ENCODE peak calls at places on chromosomes 5 and 9, in ten cellular contexts. One of them, this sample, is unnamed.

GRCh38 chr5:96851312-96852062 is 24.8 kb upstream of the ERAP2 start:
- DNase-seq in ovary: no peak
- DNase-seq in AG09319: no peak
- DNase-seq in Calu3: no peak
- DNase-seq in psoas muscle: no peak
- DNase-seq in nephron progenitor cell: no peak
- DNase-seq in HCT116: no peak
- DNase-seq in foreskin keratinocyte: no peak
- DNase-seq in HFFc6: no peak
- DNase-seq in HepG2: no peak
- DNase-seq in this sample: no peak

GRCh38 chr5:79727722-79728355 is 38.2 kb downstream of the CMYA5 start:
- DNase-seq in HCT116: no peak
- DNase-seq in Calu3: no peak
- DNase-seq in HFFc6: no peak
- DNase-seq in nephron progenitor cell: no peak
- DNase-seq in psoas muscle: peak; percentile 61
- DNase-seq in HepG2: no peak
- DNase-seq in ovary: no peak
- DNase-seq in foreskin keratinocyte: peak; percentile 33
- DNase-seq in AG09319: no peak
- DNase-seq in this sample: no peak

GRCh38 chr9:93309889-93310425 is 126.0 kb downstream of the WNK2 start:
- DNase-seq in psoas muscle: no peak
- DNase-seq in HFFc6: no peak
- DNase-seq in AG09319: no peak
- DNase-seq in ovary: no peak
- DNase-seq in HCT116: no peak
- DNase-seq in foreskin keratinocyte: no peak
- DNase-seq in HepG2: no peak
- DNase-seq in Calu3: no peak
- DNase-seq in nephron progenitor cell: no peak
- DNase-seq in this sample: no peak

GRCh38 chr5:163534476-163535172 is 29.2 kb downstream of the MAT2B start:
- DNase-seq in HCT116: no peak
- DNase-seq in HFFc6: no peak
- DNase-seq in foreskin keratinocyte: no peak
- DNase-seq in Calu3: no peak
- DNase-seq in nephron progenitor cell: no peak
- DNase-seq in psoas muscle: no peak
- DNase-seq in AG09319: no peak
- DNase-seq in ovary: no peak
- DNase-seq in HepG2: no peak
- DNase-seq in this sample: no peak

GRCh38 chr5:157431544-157432200 is 28.3 kb upstream of the NIPAL4 start:
- DNase-seq in AG09319: peak; percentile 23
- DNase-seq in HCT116: peak; percentile 38
- DNase-seq in HepG2: peak; percentile 34
- DNase-seq in ovary: no peak
- DNase-seq in HFFc6: peak; percentile 72
- DNase-seq in foreskin keratinocyte: peak; percentile 22
- DNase-seq in psoas muscle: no peak
- DNase-seq in Calu3: peak; percentile 52
- DNase-seq in nephron progenitor cell: no peak
- DNase-seq in this sample: peak; percentile 71

GRCh38 chr5:55227738-55228430 is 769 bp upstream of the MCIDAS start:
- DNase-seq in AG09319: no peak
- DNase-seq in psoas muscle: no peak
- DNase-seq in HCT116: no peak
- DNase-seq in HepG2: no peak
- DNase-seq in nephron progenitor cell: no peak
- DNase-seq in HFFc6: no peak
- DNase-seq in ovary: no peak
- DNase-seq in foreskin keratinocyte: no peak
- DNase-seq in Calu3: no peak
- DNase-seq in this sample: no peak

GRCh38 chr9:136847827-136848392 is 1.3 kb upstream of the PHPT1 start:
- DNase-seq in ovary: no peak
- DNase-seq in Calu3: peak; percentile 86
- DNase-seq in nephron progenitor cell: peak; percentile 88
- DNase-seq in AG09319: peak; percentile 46
- DNase-seq in HFFc6: peak; percentile 68
- DNase-seq in psoas muscle: peak; percentile 92
- DNase-seq in foreskin keratinocyte: peak; percentile 46
- DNase-seq in HCT116: peak; percentile 67
- DNase-seq in HepG2: peak; percentile 72
- DNase-seq in this sample: peak; percentile 83

GRCh38 chr9:88577256-88577655 is 42.3 kb downstream of the NXNL2 start:
- DNase-seq in HFFc6: no peak
- DNase-seq in Calu3: no peak
- DNase-seq in nephron progenitor cell: no peak
- DNase-seq in foreskin keratinocyte: no peak
- DNase-seq in HCT116: no peak
- DNase-seq in AG09319: no peak
- DNase-seq in HepG2: no peak
- DNase-seq in psoas muscle: no peak
- DNase-seq in ovary: no peak
- DNase-seq in this sample: no peak

GRCh38 chr9:121499427-121500164 is at the start of gene GGTA1:
- DNase-seq in psoas muscle: peak; percentile 78
- DNase-seq in AG09319: no peak
- DNase-seq in HFFc6: peak; percentile 16
- DNase-seq in foreskin keratinocyte: no peak
- DNase-seq in HCT116: no peak
- DNase-seq in Calu3: peak; percentile 14
- DNase-seq in HepG2: no peak
- DNase-seq in nephron progenitor cell: peak; percentile 72
- DNase-seq in ovary: peak; percentile 58
- DNase-seq in this sample: peak; percentile 37

GRCh38 chr5:134554319-134555222 is 29.1 kb downstream of the JADE2 start:
- DNase-seq in HFFc6: peak; percentile 100
- DNase-seq in psoas muscle: peak; percentile 75
- DNase-seq in Calu3: peak; percentile 55
- DNase-seq in HepG2: no peak
- DNase-seq in ovary: peak; percentile 64
- DNase-seq in nephron progenitor cell: no peak
- DNase-seq in HCT116: no peak
- DNase-seq in foreskin keratinocyte: no peak
- DNase-seq in AG09319: peak; percentile 74
- DNase-seq in this sample: peak; percentile 64

GRCh38 chr9:83423815-83424707 is 114.1 kb downstream of the FRMD3 start:
- DNase-seq in HCT116: no peak
- DNase-seq in Calu3: no peak
- DNase-seq in nephron progenitor cell: no peak
- DNase-seq in AG09319: no peak
- DNase-seq in ovary: no peak
- DNase-seq in foreskin keratinocyte: no peak
- DNase-seq in HepG2: peak; percentile 94
- DNase-seq in HFFc6: no peak
- DNase-seq in psoas muscle: no peak
- DNase-seq in this sample: no peak

GRCh38 chr9:119968837-119969707 is 599.8 kb upstream of the BRINP1 start:
- DNase-seq in HFFc6: peak; percentile 62
- DNase-seq in AG09319: peak; percentile 62
- DNase-seq in Calu3: peak; percentile 65
- DNase-seq in HepG2: peak; percentile 28
- DNase-seq in foreskin keratinocyte: no peak
- DNase-seq in ovary: peak; percentile 72
- DNase-seq in psoas muscle: peak; percentile 85
- DNase-seq in HCT116: peak; percentile 16
- DNase-seq in nephron progenitor cell: peak; percentile 85
- DNase-seq in this sample: peak; percentile 63

GRCh38 chr5:176360894-176361436 is 599 bp downstream of the KIAA1191 start:
- DNase-seq in HFFc6: no peak
- DNase-seq in Calu3: peak; percentile 27
- DNase-seq in HepG2: no peak
- DNase-seq in nephron progenitor cell: no peak
- DNase-seq in AG09319: no peak
- DNase-seq in ovary: no peak
- DNase-seq in foreskin keratinocyte: peak; percentile 0
- DNase-seq in psoas muscle: no peak
- DNase-seq in HCT116: no peak
- DNase-seq in this sample: no peak

GRCh38 chr9:130692365-130692764 is 1.2 kb upstream of the EXOSC2 start:
- DNase-seq in ovary: peak; percentile 43
- DNase-seq in HepG2: no peak
- DNase-seq in nephron progenitor cell: peak; percentile 85
- DNase-seq in Calu3: no peak
- DNase-seq in AG09319: no peak
- DNase-seq in psoas muscle: peak; percentile 66
- DNase-seq in HFFc6: no peak
- DNase-seq in foreskin keratinocyte: no peak
- DNase-seq in HCT116: no peak
- DNase-seq in this sample: peak; percentile 40
- TF ChIP-seq CTCF in ovary: no peak
- TF ChIP-seq CTCF in HepG2: peak; percentile 27
- TF ChIP-seq CTCF in nephron progenitor cell: peak; percentile 63
- TF ChIP-seq CTCF in Calu3: no peak
- TF ChIP-seq CTCF in AG09319: no peak
- TF ChIP-seq CTCF in psoas muscle: no peak
- TF ChIP-seq CTCF in HFFc6: peak; percentile 46
- TF ChIP-seq CTCF in foreskin keratinocyte: peak; percentile 35
- TF ChIP-seq CTCF in HCT116: peak; percentile 30
- TF ChIP-seq CTCF in this sample: peak; percentile 49

GRCh38 chr9:105307731-105308130 is 63.3 kb downstream of the SLC44A1 start:
- DNase-seq in AG09319: no peak
- DNase-seq in HepG2: no peak
- DNase-seq in Calu3: no peak
- DNase-seq in ovary: no peak
- DNase-seq in foreskin keratinocyte: no peak
- DNase-seq in nephron progenitor cell: no peak
- DNase-seq in HFFc6: no peak
- DNase-seq in HCT116: no peak
- DNase-seq in psoas muscle: no peak
- DNase-seq in this sample: no peak
- TF ChIP-seq CTCF in AG09319: no peak
- TF ChIP-seq CTCF in HepG2: no peak
- TF ChIP-seq CTCF in Calu3: no peak
- TF ChIP-seq CTCF in ovary: no peak
- TF ChIP-seq CTCF in foreskin keratinocyte: no peak
- TF ChIP-seq CTCF in nephron progenitor cell: no peak
- TF ChIP-seq CTCF in HFFc6: no peak
- TF ChIP-seq CTCF in HCT116: no peak
- TF ChIP-seq CTCF in psoas muscle: no peak
- TF ChIP-seq CTCF in this sample: no peak

DNA sequence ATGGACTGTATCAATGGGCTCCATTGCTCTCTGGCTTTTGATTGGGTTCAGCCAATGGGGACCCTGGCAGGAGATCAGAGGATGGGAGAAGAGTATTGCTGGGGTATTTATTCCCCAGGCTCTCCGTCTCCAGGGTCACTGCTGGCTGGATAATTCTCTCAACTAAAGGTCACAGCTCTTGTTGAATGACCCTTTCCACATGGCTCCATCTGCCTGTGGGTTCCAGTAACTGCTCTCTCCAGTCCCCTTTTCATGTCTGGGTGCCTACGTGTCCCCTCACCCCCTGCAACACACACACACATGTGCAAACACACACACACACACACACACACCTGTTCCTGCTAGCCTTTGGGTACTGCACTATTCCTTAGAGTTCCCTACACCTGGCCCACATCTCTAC is 53.9 kb upstream of the RIC1 start:
- DNase-seq in psoas muscle: no peak
- DNase-seq in AG09319: no peak
- DNase-seq in ovary: no peak
- DNase-seq in HCT116: no peak
- DNase-seq in foreskin keratinocyte: no peak
- DNase-seq in HepG2: peak; percentile 7
- DNase-seq in HFFc6: no peak
- DNase-seq in Calu3: no peak
- DNase-seq in nephron progenitor cell: no peak
- DNase-seq in this sample: no peak
- TF ChIP-seq CTCF in psoas muscle: no peak
- TF ChIP-seq CTCF in AG09319: no peak
- TF ChIP-seq CTCF in ovary: no peak
- TF ChIP-seq CTCF in HCT116: no peak
- TF ChIP-seq CTCF in foreskin keratinocyte: no peak
- TF ChIP-seq CTCF in HepG2: peak; percentile 10
- TF ChIP-seq CTCF in HFFc6: no peak
- TF ChIP-seq CTCF in Calu3: no peak
- TF ChIP-seq CTCF in nephron progenitor cell: no peak
- TF ChIP-seq CTCF in this sample: no peak

GRCh38 chr9:135787317-135787716 is 85.3 kb downstream of the KCNT1 start:
- DNase-seq in psoas muscle: no peak
- DNase-seq in AG09319: no peak
- DNase-seq in ovary: no peak
- DNase-seq in Calu3: no peak
- DNase-seq in nephron progenitor cell: no peak
- DNase-seq in foreskin keratinocyte: no peak
- DNase-seq in HepG2: no peak
- DNase-seq in HFFc6: no peak
- DNase-seq in HCT116: no peak
- DNase-seq in this sample: no peak

GRCh38 chr9:135786146-135786690 is 84.2 kb downstream of the KCNT1 start:
- DNase-seq in HCT116: no peak
- DNase-seq in HepG2: no peak
- DNase-seq in AG09319: no peak
- DNase-seq in nephron progenitor cell: no peak
- DNase-seq in foreskin keratinocyte: no peak
- DNase-seq in Calu3: no peak
- DNase-seq in ovary: no peak
- DNase-seq in HFFc6: no peak
- DNase-seq in psoas muscle: no peak
- DNase-seq in this sample: no peak

GRCh38 chr9:135782946-135783345 is 81.0 kb downstream of the KCNT1 start:
- DNase-seq in foreskin keratinocyte: no peak
- DNase-seq in nephron progenitor cell: no peak
- DNase-seq in psoas muscle: no peak
- DNase-seq in ovary: no peak
- DNase-seq in AG09319: no peak
- DNase-seq in HCT116: no peak
- DNase-seq in Calu3: no peak
- DNase-seq in HepG2: no peak
- DNase-seq in HFFc6: no peak
- DNase-seq in this sample: no peak

GRCh38 chr9:135783540-135784245 is 81.7 kb downstream of the KCNT1 start:
- DNase-seq in foreskin keratinocyte: no peak
- DNase-seq in ovary: no peak
- DNase-seq in nephron progenitor cell: no peak
- DNase-seq in psoas muscle: no peak
- DNase-seq in Calu3: no peak
- DNase-seq in AG09319: no peak
- DNase-seq in HCT116: no peak
- DNase-seq in HepG2: no peak
- DNase-seq in HFFc6: no peak
- DNase-seq in this sample: no peak

DNA sequence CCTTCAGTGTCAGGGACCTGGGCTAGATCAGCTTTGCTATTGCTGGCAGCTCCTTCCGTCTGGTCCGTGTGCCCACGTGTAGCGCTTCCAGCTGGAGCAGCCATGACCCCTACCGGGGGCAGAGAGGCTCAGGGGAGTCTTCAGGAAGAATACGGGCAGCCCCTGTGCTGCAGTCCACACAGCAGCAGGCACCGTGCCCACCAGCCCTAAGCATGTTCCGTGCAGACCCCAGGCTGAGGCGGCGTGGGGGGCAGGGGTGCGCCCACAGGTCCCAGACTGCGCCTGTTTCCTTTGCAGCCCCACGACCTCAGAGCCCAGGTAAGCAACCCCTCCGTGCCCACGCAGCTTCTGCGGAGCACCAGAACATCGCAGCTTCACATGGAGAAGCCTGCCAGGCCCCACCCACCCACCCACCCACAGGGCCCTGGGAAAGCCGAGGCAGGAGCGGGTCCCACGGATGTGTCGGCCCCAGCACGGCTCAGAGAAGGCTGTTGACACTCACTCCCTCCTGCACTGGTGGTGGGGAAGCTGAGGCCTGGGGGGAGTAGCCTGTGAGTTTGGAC is 83.1 kb downstream of the KCNT1 start:
- DNase-seq in HCT116: no peak
- DNase-seq in ovary: no peak
- DNase-seq in HFFc6: no peak
- DNase-seq in nephron progenitor cell: no peak
- DNase-seq in psoas muscle: no peak
- DNase-seq in HepG2: no peak
- DNase-seq in foreskin keratinocyte: no peak
- DNase-seq in Calu3: no peak
- DNase-seq in AG09319: no peak
- DNase-seq in this sample: no peak
- TF ChIP-seq CTCF in HCT116: no peak
- TF ChIP-seq CTCF in ovary: no peak
- TF ChIP-seq CTCF in HFFc6: no peak
- TF ChIP-seq CTCF in nephron progenitor cell: no peak
- TF ChIP-seq CTCF in psoas muscle: no peak
- TF ChIP-seq CTCF in HepG2: no peak
- TF ChIP-seq CTCF in foreskin keratinocyte: no peak
- TF ChIP-seq CTCF in Calu3: no peak
- TF ChIP-seq CTCF in AG09319: no peak
- TF ChIP-seq CTCF in this sample: no peak